ENCODE peak calls at places on chromosomes 1 and 21, in ten cellular contexts. One of them, this sample, is unnamed.

GRCh38 chr1:91884459-91885290 is 1.3 kb downstream of the TGFBR3 start:
- DNase-seq in HEK293T: no peak
- DNase-seq in SW480: peak
- DNase-seq in SK-N-SH: peak
- DNase-seq in AG20443: peak
- DNase-seq in astrocyte of the cerebellum: no peak
- DNase-seq in OCI-LY7: no peak
- DNase-seq in GF-D8: no peak
- DNase-seq in NCI-H2171: no peak
- DNase-seq in amygdala: no peak
- DNase-seq in this sample: no peak

GRCh38 chr21:31490471-31490870 is 146.4 kb upstream of the TIAM1 start:
- DNase-seq in SK-N-SH: no peak
- DNase-seq in OCI-LY7: peak
- DNase-seq in SW480: no peak
- DNase-seq in NCI-H2171: no peak
- DNase-seq in AG20443: no peak
- DNase-seq in GF-D8: no peak
- DNase-seq in amygdala: no peak
- DNase-seq in astrocyte of the cerebellum: no peak
- DNase-seq in HEK293T: peak
- DNase-seq in this sample: no peak

GRCh38 chr1:184743062-184743756 is 11.4 kb downstream of the EDEM3 start:
- DNase-seq in SW480: peak
- DNase-seq in amygdala: no peak
- DNase-seq in astrocyte of the cerebellum: no peak
- DNase-seq in OCI-LY7: no peak
- DNase-seq in AG20443: no peak
- DNase-seq in NCI-H2171: no peak
- DNase-seq in GF-D8: no peak
- DNase-seq in HEK293T: no peak
- DNase-seq in SK-N-SH: no peak
- DNase-seq in this sample: no peak

GRCh38 chr1:203504400-203505250 is 10.7 kb downstream of the OPTC start:
- DNase-seq in SW480: peak
- DNase-seq in NCI-H2171: peak
- DNase-seq in SK-N-SH: peak
- DNase-seq in HEK293T: peak
- DNase-seq in AG20443: peak
- DNase-seq in GF-D8: no peak
- DNase-seq in amygdala: peak
- DNase-seq in astrocyte of the cerebellum: peak
- DNase-seq in OCI-LY7: peak
- DNase-seq in this sample: peak

GRCh38 chr1:168287237-168287664 is 6.6 kb downstream of the TBX19 start:
- DNase-seq in SW480: no peak
- DNase-seq in amygdala: no peak
- DNase-seq in GF-D8: no peak
- DNase-seq in AG20443: no peak
- DNase-seq in NCI-H2171: no peak
- DNase-seq in SK-N-SH: no peak
- DNase-seq in HEK293T: no peak
- DNase-seq in astrocyte of the cerebellum: no peak
- DNase-seq in OCI-LY7: no peak
- DNase-seq in this sample: no peak

GRCh38 chr1:244319283-244320132 is 132.2 kb downstream of the ADSS2 start:
- DNase-seq in SW480: no peak
- DNase-seq in AG20443: peak
- DNase-seq in SK-N-SH: no peak
- DNase-seq in amygdala: no peak
- DNase-seq in NCI-H2171: no peak
- DNase-seq in HEK293T: no peak
- DNase-seq in GF-D8: peak
- DNase-seq in OCI-LY7: peak
- DNase-seq in astrocyte of the cerebellum: peak
- DNase-seq in this sample: no peak

GRCh38 chr1:204102029-204102611 is 29.2 kb downstream of the SOX13 start:
- DNase-seq in NCI-H2171: no peak
- DNase-seq in SK-N-SH: no peak
- DNase-seq in HEK293T: no peak
- DNase-seq in amygdala: no peak
- DNase-seq in OCI-LY7: no peak
- DNase-seq in SW480: peak
- DNase-seq in AG20443: no peak
- DNase-seq in astrocyte of the cerebellum: no peak
- DNase-seq in GF-D8: no peak
- DNase-seq in this sample: no peak

GRCh38 chr1:14039894-14040430 is 340.0 kb downstream of the PRDM2 start:
- DNase-seq in GF-D8: no peak
- DNase-seq in SK-N-SH: no peak
- DNase-seq in OCI-LY7: no peak
- DNase-seq in SW480: peak
- DNase-seq in amygdala: no peak
- DNase-seq in NCI-H2171: no peak
- DNase-seq in astrocyte of the cerebellum: no peak
- DNase-seq in HEK293T: no peak
- DNase-seq in AG20443: no peak
- DNase-seq in this sample: no peak

GRCh38 chr21:41431788-41432548 is 5.9 kb downstream of the MX1 start:
- DNase-seq in NCI-H2171: no peak
- DNase-seq in AG20443: no peak
- DNase-seq in SW480: no peak
- DNase-seq in astrocyte of the cerebellum: no peak
- DNase-seq in HEK293T: no peak
- DNase-seq in amygdala: no peak
- DNase-seq in GF-D8: peak
- DNase-seq in SK-N-SH: peak
- DNase-seq in OCI-LY7: peak
- DNase-seq in this sample: no peak

GRCh38 chr1:170836146-170836545 is 99.2 kb upstream of the MROH9 start:
- DNase-seq in astrocyte of the cerebellum: no peak
- DNase-seq in AG20443: peak
- DNase-seq in NCI-H2171: no peak
- DNase-seq in HEK293T: no peak
- DNase-seq in SW480: no peak
- DNase-seq in OCI-LY7: no peak
- DNase-seq in SK-N-SH: no peak
- DNase-seq in GF-D8: no peak
- DNase-seq in amygdala: no peak
- DNase-seq in this sample: no peak

GRCh38 chr1:41626146-41626545 is 141.7 kb upstream of the EDN2 start:
- DNase-seq in GF-D8: no peak
- DNase-seq in SW480: peak
- DNase-seq in HEK293T: no peak
- DNase-seq in NCI-H2171: peak
- DNase-seq in OCI-LY7: no peak
- DNase-seq in astrocyte of the cerebellum: no peak
- DNase-seq in AG20443: no peak
- DNase-seq in SK-N-SH: no peak
- DNase-seq in amygdala: no peak
- DNase-seq in this sample: no peak

GRCh38 chr1:204358605-204359004 is 1.1 kb downstream of the PLEKHA6 start:
- DNase-seq in SK-N-SH: peak
- DNase-seq in HEK293T: no peak
- DNase-seq in GF-D8: no peak
- DNase-seq in OCI-LY7: no peak
- DNase-seq in NCI-H2171: peak
- DNase-seq in AG20443: no peak
- DNase-seq in SW480: no peak
- DNase-seq in amygdala: no peak
- DNase-seq in astrocyte of the cerebellum: no peak
- DNase-seq in this sample: no peak

GRCh38 chr1:44903261-44903660 is 60.2 kb upstream of the PTCH2 start:
- DNase-seq in amygdala: no peak
- DNase-seq in astrocyte of the cerebellum: no peak
- DNase-seq in AG20443: peak
- DNase-seq in NCI-H2171: no peak
- DNase-seq in GF-D8: no peak
- DNase-seq in HEK293T: no peak
- DNase-seq in OCI-LY7: no peak
- DNase-seq in SW480: no peak
- DNase-seq in SK-N-SH: no peak
- DNase-seq in this sample: no peak

GRCh38 chr1:202291961-202292712 is 49.6 kb downstream of the UBE2T start:
- DNase-seq in astrocyte of the cerebellum: peak
- DNase-seq in NCI-H2171: no peak
- DNase-seq in OCI-LY7: no peak
- DNase-seq in SK-N-SH: no peak
- DNase-seq in GF-D8: no peak
- DNase-seq in amygdala: no peak
- DNase-seq in HEK293T: no peak
- DNase-seq in SW480: peak
- DNase-seq in AG20443: peak
- DNase-seq in this sample: no peak

This sample was measured in caudate nucleus.